ENCODE peak calls at places on chromosomes 1 and 21, in five cellular contexts. H is mesendoderm, N is pancreas, T is gastrocnemius medialis, Y is H1. E is an unnamed sample. For H3K27me3 and H3K36me3, the result is how much of the 10 kb centered on the place peaks cover.

GRCh38 chr21:27171704-27172103 is 204.8 kb upstream of the ADAMTS5 start:
- DNase-seq in Y (no peak), T (peak), H (no peak), N (no peak), E (peak)

GRCh38 chr1:27591622-27592021 is 12.3 kb downstream of the AHDC1 start:
- DNase-seq in T (no peak), Y (no peak), H (no peak), N (no peak), E (no peak)

GRCh38 chr1:212915245-212916091 is 34.9 kb upstream of the VASH2 start:
- DNase-seq in N (peak), H (peak), Y (no peak), T (no peak), E (peak)

GRCh38 chr1:94153133-94153532 is 32.2 kb upstream of the ABCA4 start:
- DNase-seq in N (no peak), T (no peak), Y (no peak), H (no peak), E (no peak)

GRCh38 chr1:228911225-228911624 is 175.9 kb downstream of the RHOU start:
- DNase-seq in Y (no peak), N (no peak), T (no peak), H (no peak), E (no peak)

GRCh38 chr1:58983159-58983558 is 199.3 kb upstream of the JUN start:
- DNase-seq in T (no peak), Y (no peak), N (no peak), H (no peak), E (peak)

GRCh38 chr1:117284408-117285215 is 73.9 kb upstream of the VTCN1 start:
- DNase-seq in N (no peak), Y (no peak), T (no peak), H (peak), E (peak)

GRCh38 chr21:14482165-14482564 is 64.0 kb downstream of the SAMSN1 start:
- DNase-seq in Y (no peak), N (no peak), T (no peak), H (no peak), E (no peak)

GRCh38 chr1:213281610-213282316 is 230.7 kb downstream of the RPS6KC1 start:
- DNase-seq in Y (no peak), N (no peak), T (no peak), H (peak), E (no peak)

GRCh38 chr1:1004780-1005697 is 5.1 kb upstream of the HES4 start:
- DNase-seq in T (peak), Y (no peak), N (peak), H (peak), E (peak)

GRCh38 chr1:6601865-6602668 is 602 bp downstream of the KLHL21 start:
- DNase-seq in T (peak), Y (no peak), H (no peak), N (peak), E (peak)

GRCh38 chr1:203408485-203409229 is 57.7 kb upstream of the FMOD start:
- DNase-seq in T (peak), N (peak), H (peak), Y (no peak), E (peak)

GRCh38 chr1:75797273-75797588 is 549 bp downstream of the MSH4 start:
- DNase-seq in N (no peak), Y (no peak), T (no peak), H (peak), E (no peak)

GRCh38 chr1:219778110-219778509 is 150.2 kb downstream of the SLC30A10 start:
- DNase-seq in N (no peak), T (no peak), Y (no peak), H (no peak), E (no peak)

GRCh38 chr1:234230414-234230862 is 142.8 kb upstream of the COA6 start:
- DNase-seq in H (peak), N (no peak), Y (no peak), T (no peak), E (no peak)

GRCh38 chr1:157156058-157156541 is 17.9 kb upstream of the ETV3 start:
- DNase-seq in Y (peak), T (peak), H (peak), N (peak), E (peak)

GRCh38 chr21:28663111-28663693 is 329.5 kb downstream of the LTN1 start:
- DNase-seq in N (no peak), Y (no peak), T (no peak), H (no peak), E (no peak)

GRCh38 chr1:55204997-55205396 is 10.2 kb downstream of the USP24 start:
- DNase-seq in T (no peak), H (no peak), Y (no peak), N (no peak), E (no peak)

GRCh38 chr1:231161711-231162299 is at the start of gene TRIM67:
- DNase-seq in H (peak), Y (no peak), N (peak), T (no peak), E (no peak)

GRCh38 chr1:112674440-112674985 is at the start of gene MOV10:
- DNase-seq in T (peak), Y (peak), H (peak), N (peak), E (peak)

GRCh38 chr1:246447501-246447900 is 59.6 kb downstream of the SMYD3 start:
- DNase-seq in Y (no peak), T (no peak), H (no peak), N (no peak), E (no peak)

GRCh38 chr1:224615861-224616760 is at the start of gene CNIH3:
- DNase-seq in T (peak), N (peak), H (peak), Y (peak), E (peak)

GRCh38 chr1:82813351-82813750 is 1012.6 kb downstream of the ADGRL2 start:
- DNase-seq in Y (no peak), T (no peak), N (no peak), H (no peak), E (peak)

GRCh38 chr1:101055623-101056022 is 30.0 kb upstream of the DPH5 start:
- DNase-seq in H (no peak), N (no peak), Y (no peak), T (no peak), E (no peak)

GRCh38 chr1:151936653-151937052 is 27.3 kb upstream of the THEM4 start:
- DNase-seq in Y (no peak), N (no peak), H (peak), T (no peak), E (no peak)

GRCh38 chr1:196717868-196718267 is 56.8 kb upstream of the CFHR3 start:
- DNase-seq in N (no peak), Y (no peak), H (no peak), T (no peak), E (no peak)

GRCh38 chr1:169701261-169701802 is 10.1 kb downstream of the SELL start:
- DNase-seq in Y (no peak), T (no peak), H (no peak), N (no peak), E (no peak)

GRCh38 chr1:224783006-224783651 is 146.3 kb upstream of the DNAH14 start:
- DNase-seq in Y (no peak), N (no peak), H (no peak), T (no peak), E (no peak)

GRCh38 chr1:176858421-176858916 is 306.0 kb downstream of the ASTN1 start:
- DNase-seq in Y (no peak), N (no peak), T (no peak), H (no peak), E (no peak)

GRCh38 chr1:40567819-40568218 is 36.4 kb downstream of the ZNF684 start:
- DNase-seq in H (no peak), Y (no peak), T (no peak), N (no peak), E (no peak)

DNA sequence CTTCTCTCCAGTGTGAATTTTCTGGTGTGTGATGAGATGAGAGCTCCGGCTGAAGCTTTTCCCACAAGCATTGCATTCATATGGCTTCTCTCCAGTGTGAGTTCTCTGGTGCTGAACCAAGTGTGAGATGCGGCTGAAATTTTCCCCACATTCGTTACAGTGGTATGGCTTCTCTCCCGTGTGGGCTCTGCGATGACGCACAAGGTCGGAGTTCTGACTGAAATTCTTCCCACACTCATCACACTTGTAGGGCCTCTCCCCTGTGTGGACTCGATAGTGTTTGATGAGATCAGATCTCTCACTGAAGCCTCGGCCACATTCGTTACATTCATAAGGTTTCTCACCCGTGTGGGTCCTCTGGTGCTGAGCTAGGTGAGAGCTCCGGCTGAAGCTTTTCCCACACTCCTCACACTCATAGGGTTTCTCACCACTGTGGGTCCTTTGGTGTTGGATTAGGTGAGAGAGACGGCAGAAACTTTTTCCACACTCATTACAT is 7.4 kb downstream of the ZNF436 start:
- DNase-seq in Y (no peak), H (no peak), N (no peak), T (no peak), E (peak)
- H3K27me3 ChIP-seq in Y (half or more), H (under half), N (under half), T (under half), E (under half)

DNA sequence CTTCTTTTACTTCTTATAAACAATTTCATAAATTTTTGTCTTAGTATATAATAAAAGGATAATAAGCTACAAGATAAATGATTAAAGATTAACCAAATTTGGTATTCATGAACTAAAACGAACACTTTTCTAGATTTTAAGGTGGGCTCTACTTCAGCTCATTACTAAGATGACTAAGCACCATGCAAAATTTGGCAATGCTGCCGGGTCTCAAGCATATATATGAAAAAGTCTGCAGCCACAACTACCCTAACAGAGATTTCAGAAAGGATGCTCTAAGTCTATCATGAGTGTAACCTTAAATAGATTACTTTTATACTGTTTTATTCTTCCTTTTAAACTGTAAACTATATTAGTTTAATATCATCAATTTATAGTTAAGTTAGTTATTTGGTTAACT is 47.8 kb downstream of the BRWD1 start:
- DNase-seq in H (no peak), Y (no peak), N (no peak), T (no peak), E (no peak)
- H3K36me3 ChIP-seq in H (under half), Y (under half), N (half or more), T (under half), E (half or more)

GRCh38 chr21:41762753-41763152 is 4.1 kb downstream of the RIPK4 start:
- DNase-seq in H (no peak), T (no peak), N (no peak), Y (no peak), E (no peak)

GRCh38 chr21:41764558-41765392 is 2.1 kb downstream of the RIPK4 start:
- DNase-seq in N (peak), Y (no peak), T (no peak), H (no peak), E (no peak)

GRCh38 chr21:41763398-41763931 is 3.4 kb downstream of the RIPK4 start:
- DNase-seq in T (no peak), H (peak), Y (no peak), N (peak), E (no peak)

GRCh38 chr21:41765393-41765950 is 1.4 kb downstream of the RIPK4 start:
- DNase-seq in N (peak), T (no peak), H (no peak), Y (no peak), E (no peak)

DNA sequence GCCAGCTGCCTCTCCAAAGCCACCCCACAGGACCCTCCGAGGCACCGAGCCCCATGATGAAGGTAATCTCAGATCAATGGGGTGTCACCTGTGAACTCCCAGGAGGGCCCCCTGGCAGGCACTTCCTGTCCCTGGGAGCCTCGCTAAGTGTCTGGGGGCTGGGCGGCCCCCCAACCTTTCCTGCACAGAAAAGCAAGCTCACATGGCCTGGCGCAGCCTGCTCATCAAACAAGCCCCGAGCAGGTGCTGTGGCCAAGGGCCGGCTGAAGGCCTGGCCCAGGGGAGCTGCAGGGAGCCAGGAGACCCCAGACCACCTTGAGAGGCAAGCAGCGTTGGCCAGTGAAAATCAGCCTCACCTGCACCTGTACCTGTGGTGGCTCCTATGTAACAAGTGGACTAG is 2.9 kb downstream of the RIPK4 start:
- DNase-seq in H (no peak), N (peak), Y (no peak), T (no peak), E (no peak)
- H3K27me3 ChIP-seq in H (under half), N (under half), Y (under half), T (half or more), E (half or more)

GRCh38 chr1:53258216-53258615 is 19.9 kb upstream of the MAGOH start:
- DNase-seq in N (no peak), Y (no peak), H (no peak), T (no peak), E (no peak)

GRCh38 chr1:53256744-53257453 is 18.6 kb upstream of the MAGOH start:
- DNase-seq in T (no peak), Y (no peak), H (no peak), N (no peak), E (no peak)

GRCh38 chr1:53259932-53260331 is 21.6 kb upstream of the MAGOH start:
- DNase-seq in T (no peak), H (no peak), Y (no peak), N (no peak), E (no peak)

GRCh38 chr1:53255031-53255430 is 16.7 kb upstream of the MAGOH start:
- DNase-seq in H (no peak), Y (no peak), T (no peak), N (no peak), E (no peak)

GRCh38 chr1:53257454-53258081 is 19.2 kb upstream of the MAGOH start:
- DNase-seq in N (no peak), Y (no peak), T (no peak), H (no peak), E (no peak)
- H3K36me3 ChIP-seq in N (under half), Y (half or more), T (under half), H (under half), E (under half)

DNA sequence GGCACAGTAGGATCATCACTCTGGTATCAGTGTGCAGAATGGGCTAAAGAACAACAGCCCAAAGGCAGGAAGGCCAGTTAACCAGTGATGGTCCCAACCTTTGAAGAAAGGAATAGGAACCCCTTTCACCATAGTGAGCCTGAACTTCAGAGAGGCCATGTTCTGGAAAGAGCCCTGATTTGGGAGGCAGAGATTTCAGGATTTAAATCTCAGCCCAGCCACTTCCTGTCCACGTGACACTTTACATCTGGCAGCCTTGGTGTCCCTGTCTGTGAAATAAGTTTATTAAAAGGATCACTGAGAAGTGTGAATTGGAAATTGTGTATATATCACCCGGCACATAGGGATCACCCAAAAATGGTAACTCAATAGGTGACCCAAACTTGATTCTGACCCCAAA is 13.0 kb downstream of the MATN1 start:
- DNase-seq in T (no peak), Y (no peak), N (no peak), H (no peak), E (no peak)
- H3K27me3 ChIP-seq in T (under half), Y (under half), N (under half), H (under half), E (under half)

GRCh38 chr21:34086887-34087306 is 13.5 kb downstream of the MRPS6 start:
- DNase-seq in Y (no peak), N (no peak), T (no peak), H (no peak), E (no peak)
- H3K36me3 ChIP-seq in Y (under half), N (under half), T (under half), H (under half), E (under half)

E was measured in adipocyte.